ENCODE peak calls at places on chromosomes 16 and 17, in six cellular contexts. J is NCI-H446 treated with DMSO at 0.1 percent for 48 hours, S is stomach, U is fibroblast of villous mesenchyme, I is RWPE1, Z is left cardiac atrium. T is an unnamed sample.

GRCh38 chr17:73646409-73647305 is 2.4 kb upstream of the SDK2 start:
- DNase-seq in Z (no peak), S (peak; percentile 13), J (no peak), U (no peak), I (peak; percentile 20), T (no peak)

GRCh38 chr17:78558181-78558850 is 18.9 kb downstream of the DNAH17 start:
- DNase-seq in I (peak; percentile 67), J (no peak), S (no peak), Z (no peak), U (peak; percentile 27), T (no peak)

GRCh38 chr17:69117855-69118758 is 23.6 kb downstream of the ABCA6 start:
- DNase-seq in U (no peak), J (no peak), S (no peak), Z (no peak), I (no peak), T (no peak)

GRCh38 chr16:1413684-1414531 is 596 bp downstream of the UNKL start:
- DNase-seq in I (peak; percentile 33), S (peak; percentile 54), Z (peak; percentile 58), U (peak; percentile 44), J (no peak), T (peak; percentile 56)

GRCh38 chr17:8300629-8301242 is 5.5 kb upstream of the SLC25A35 start:
- DNase-seq in I (peak; percentile 84), S (peak; percentile 57), Z (peak; percentile 67), J (peak; percentile 56), U (peak; percentile 74), T (peak; percentile 90)

GRCh38 chr17:1423456-1424135 is 23.6 kb upstream of the YWHAE start:
- DNase-seq in S (no peak), U (no peak), Z (no peak), J (no peak), I (peak; percentile 23), T (no peak)

GRCh38 chr16:87067890-87068289 is 249.3 kb downstream of the C16orf95 start:
- DNase-seq in S (no peak), Z (no peak), J (no peak), U (no peak), I (no peak), T (no peak)

GRCh38 chr16:86171329-86171728 is 272.4 kb downstream of the IRF8 start:
- DNase-seq in U (peak; percentile 98), Z (no peak), S (no peak), J (no peak), I (no peak), T (no peak)

GRCh38 chr17:788551-788950 is 6.4 kb downstream of the MRM3 start:
- DNase-seq in U (no peak), S (no peak), J (no peak), I (no peak), Z (no peak), T (no peak)

GRCh38 chr17:41363881-41364280 is 5.7 kb downstream of the KRT33B start:
- DNase-seq in I (no peak), U (no peak), J (no peak), S (no peak), Z (no peak), T (no peak)

GRCh38 chr17:73715714-73716113 is 71.5 kb upstream of the SDK2 start:
- DNase-seq in J (no peak), U (no peak), I (no peak), S (no peak), Z (no peak), T (no peak)

GRCh38 chr17:38687291-38687690 is 12.5 kb upstream of the EPOP start:
- DNase-seq in J (no peak), S (no peak), U (no peak), I (no peak), Z (no peak), T (no peak)

GRCh38 chr16:25264599-25264998 is 7.0 kb upstream of the ZKSCAN2 start:
- DNase-seq in Z (no peak), U (peak; percentile 10), S (no peak), I (no peak), J (no peak), T (no peak)

GRCh38 chr16:27767081-27767480 is 217.1 kb downstream of the KATNIP start:
- DNase-seq in J (no peak), I (no peak), Z (no peak), U (no peak), S (no peak), T (no peak)

GRCh38 chr16:28279006-28279405 is 13.3 kb upstream of the SBK1 start:
- DNase-seq in I (no peak), J (no peak), S (no peak), U (no peak), Z (no peak), T (no peak)

GRCh38 chr16:23303685-23304084 is 1.6 kb downstream of the SCNN1B start:
- DNase-seq in I (no peak), J (no peak), U (no peak), S (no peak), Z (no peak), T (no peak)

GRCh38 chr17:12277827-12278226 is 257.1 kb downstream of the MAP2K4 start:
- DNase-seq in Z (no peak), J (no peak), I (no peak), S (no peak), U (no peak), T (no peak)

GRCh38 chr16:89373355-89374110 is 116.8 kb downstream of the ANKRD11 start:
- DNase-seq in S (no peak), Z (no peak), U (peak; percentile 96), J (no peak), I (no peak), T (no peak)

GRCh38 chr17:18905226-18905625 is 46.7 kb upstream of the SLC5A10 start:
- DNase-seq in U (no peak), S (no peak), Z (no peak), I (no peak), J (no peak), T (no peak)

GRCh38 chr16:27801259-27801945 is 251.5 kb downstream of the KATNIP start:
- DNase-seq in U (peak; percentile 32), J (no peak), I (no peak), Z (no peak), S (no peak), T (no peak)

GRCh38 chr16:84340305-84341040 is 27.9 kb upstream of the ATP2C2 start:
- DNase-seq in J (no peak), Z (no peak), U (peak; percentile 20), I (peak; percentile 66), S (no peak), T (no peak)

GRCh38 chr16:50469744-50470301 is 78.4 kb upstream of the NKD1 start:
- DNase-seq in U (no peak), I (no peak), J (no peak), Z (no peak), S (no peak), T (no peak)

GRCh38 chr16:87384162-87384999 is 805 bp upstream of the FBXO31 start:
- DNase-seq in J (no peak), I (peak; percentile 26), Z (peak; percentile 68), U (no peak), S (peak; percentile 44), T (no peak)

GRCh38 chr17:59427996-59428395 is 96.5 kb downstream of the YPEL2 start:
- DNase-seq in J (no peak), U (no peak), I (no peak), Z (no peak), S (no peak), T (no peak)

GRCh38 chr17:78179372-78179771 is 7.5 kb downstream of the TK1 start:
- DNase-seq in S (peak; percentile 68), J (no peak), Z (no peak), U (peak; percentile 89), I (no peak), T (no peak)

GRCh38 chr17:76480676-76481075 is 13.3 kb downstream of the AANAT start:
- DNase-seq in J (no peak), I (no peak), Z (no peak), S (no peak), U (no peak), T (no peak)